ENCODE peak calls at places on chromosomes 11 and 22, in eight cellular contexts. F, J, B, Q, E, K, Z and M are unnamed samples.

GRCh38 chr22:20433686-20434241 is 3.9 kb downstream of the SCARF2 start:
- DNase-seq in F (no peak), J (no peak), B (no peak), Q (no peak), E (no peak), K (no peak), Z (no peak), M (no peak)

GRCh38 chr11:75492181-75492820 is 33.4 kb downstream of the GDPD5 start:
- DNase-seq in F (no peak), J (peak), B (peak), Q (peak), E (no peak), K (no peak), Z (no peak), M (no peak)

GRCh38 chr11:120817131-120817530 is 206.8 kb upstream of the TBCEL start:
- DNase-seq in F (no peak), J (no peak), B (no peak), Q (no peak), E (no peak), K (peak), Z (no peak), M (no peak)

GRCh38 chr11:95345651-95346050 is 114.6 kb upstream of the SESN3 start:
- DNase-seq in F (no peak), J (no peak), B (no peak), Q (no peak), E (no peak), K (no peak), Z (no peak), M (no peak)

GRCh38 chr11:27907534-27907933 is 200.4 kb downstream of the KIF18A start:
- DNase-seq in F (no peak), J (no peak), B (peak), Q (no peak), E (no peak), K (no peak), Z (no peak), M (no peak)

GRCh38 chr11:65329944-65330403 is 3.7 kb upstream of the DPF2 start:
- DNase-seq in F (peak), J (peak), B (peak), Q (peak), E (peak), K (peak), Z (peak), M (peak)

GRCh38 chr22:42313804-42314581 is 43.5 kb upstream of the TCF20 start:
- DNase-seq in F (peak), J (no peak), B (peak), Q (no peak), E (no peak), K (peak), Z (no peak), M (peak)

GRCh38 chr11:103875855-103876510 is 160.5 kb upstream of the DDI1 start:
- DNase-seq in F (no peak), J (no peak), B (no peak), Q (no peak), E (no peak), K (no peak), Z (no peak), M (no peak)

GRCh38 chr22:22550789-22551434 is 8.2 kb downstream of the PRAME start:
- DNase-seq in F (no peak), J (no peak), B (no peak), Q (no peak), E (no peak), K (no peak), Z (no peak), M (no peak)